ENCODE peak calls at places on chromosome 15, in eight cellular contexts. One of them, this sample, is unnamed.

GRCh38 chr15:86162172-86162591 is 82.5 kb downstream of the AGBL1 start:
- DNase-seq in IMR-90: no peak
- DNase-seq in body of pancreas: no peak
- DNase-seq in lower leg skin: no peak
- DNase-seq in ovary: no peak
- DNase-seq in stomach: no peak
- DNase-seq in prostate gland: no peak
- DNase-seq in endothelial cell of umbilical vein: no peak
- DNase-seq in this sample: no peak

GRCh38 chr15:66789029-66790025 is 87.3 kb downstream of the SMAD6 start:
- DNase-seq in IMR-90: peak
- DNase-seq in body of pancreas: peak
- DNase-seq in lower leg skin: no peak
- DNase-seq in ovary: peak
- DNase-seq in stomach: peak
- DNase-seq in prostate gland: no peak
- DNase-seq in endothelial cell of umbilical vein: peak
- DNase-seq in this sample: peak

GRCh38 chr15:78444255-78444654 is 6.2 kb downstream of the IREB2 start:
- DNase-seq in IMR-90: no peak
- DNase-seq in body of pancreas: no peak
- DNase-seq in lower leg skin: no peak
- DNase-seq in ovary: no peak
- DNase-seq in stomach: no peak
- DNase-seq in prostate gland: no peak
- DNase-seq in endothelial cell of umbilical vein: no peak
- DNase-seq in this sample: no peak

GRCh38 chr15:84819291-84819768 is 2.2 kb downstream of the ALPK3 start:
- DNase-seq in IMR-90: no peak
- DNase-seq in body of pancreas: no peak
- DNase-seq in lower leg skin: no peak
- DNase-seq in ovary: peak
- DNase-seq in stomach: no peak
- DNase-seq in prostate gland: no peak
- DNase-seq in endothelial cell of umbilical vein: peak
- DNase-seq in this sample: no peak

GRCh38 chr15:98872777-98873176 is 134.8 kb downstream of the PGPEP1L start:
- DNase-seq in IMR-90: no peak
- DNase-seq in body of pancreas: no peak
- DNase-seq in lower leg skin: no peak
- DNase-seq in ovary: no peak
- DNase-seq in stomach: no peak
- DNase-seq in prostate gland: no peak
- DNase-seq in endothelial cell of umbilical vein: no peak
- DNase-seq in this sample: no peak

GRCh38 chr15:47188766-47189507 is 528.4 kb upstream of the SEMA6D start:
- DNase-seq in IMR-90: no peak
- DNase-seq in body of pancreas: no peak
- DNase-seq in lower leg skin: no peak
- DNase-seq in ovary: no peak
- DNase-seq in stomach: no peak
- DNase-seq in prostate gland: no peak
- DNase-seq in endothelial cell of umbilical vein: no peak
- DNase-seq in this sample: no peak

GRCh38 chr15:70504305-70504951 is 258.9 kb downstream of the UACA start:
- DNase-seq in IMR-90: peak
- DNase-seq in body of pancreas: peak
- DNase-seq in lower leg skin: peak
- DNase-seq in ovary: peak
- DNase-seq in stomach: peak
- DNase-seq in prostate gland: no peak
- DNase-seq in endothelial cell of umbilical vein: no peak
- DNase-seq in this sample: peak

GRCh38 chr15:77537006-77537405 is 95.7 kb downstream of the LINGO1 start:
- DNase-seq in IMR-90: no peak
- DNase-seq in body of pancreas: no peak
- DNase-seq in lower leg skin: no peak
- DNase-seq in ovary: no peak
- DNase-seq in stomach: no peak
- DNase-seq in prostate gland: no peak
- DNase-seq in endothelial cell of umbilical vein: no peak
- DNase-seq in this sample: no peak

GRCh38 chr15:78709263-78709882 is 68.4 kb upstream of the CHRNB4 start:
- DNase-seq in IMR-90: peak
- DNase-seq in body of pancreas: peak
- DNase-seq in lower leg skin: peak
- DNase-seq in ovary: peak
- DNase-seq in stomach: peak
- DNase-seq in prostate gland: peak
- DNase-seq in endothelial cell of umbilical vein: peak
- DNase-seq in this sample: peak

GRCh38 chr15:25740438-25741252 is 122.5 kb downstream of the ATP10A start:
- DNase-seq in IMR-90: no peak
- DNase-seq in body of pancreas: no peak
- DNase-seq in lower leg skin: no peak
- DNase-seq in ovary: no peak
- DNase-seq in stomach: no peak
- DNase-seq in prostate gland: no peak
- DNase-seq in endothelial cell of umbilical vein: no peak
- DNase-seq in this sample: no peak

GRCh38 chr15:80697316-80697715 is 2.2 kb downstream of the ABHD17C start:
- DNase-seq in IMR-90: no peak
- DNase-seq in body of pancreas: no peak
- DNase-seq in lower leg skin: no peak
- DNase-seq in ovary: no peak
- DNase-seq in stomach: no peak
- DNase-seq in prostate gland: no peak
- DNase-seq in endothelial cell of umbilical vein: no peak
- DNase-seq in this sample: no peak

GRCh38 chr15:72796515-72797337 is 13.2 kb upstream of the ADPGK start:
- DNase-seq in IMR-90: peak
- DNase-seq in body of pancreas: peak
- DNase-seq in lower leg skin: no peak
- DNase-seq in ovary: peak
- DNase-seq in stomach: peak
- DNase-seq in prostate gland: no peak
- DNase-seq in endothelial cell of umbilical vein: peak
- DNase-seq in this sample: peak

GRCh38 chr15:67834593-67835348 is 5.1 kb downstream of the RNU6-1 start:
- DNase-seq in IMR-90: no peak
- DNase-seq in body of pancreas: no peak
- DNase-seq in lower leg skin: no peak
- DNase-seq in ovary: no peak
- DNase-seq in stomach: no peak
- DNase-seq in prostate gland: no peak
- DNase-seq in endothelial cell of umbilical vein: no peak
- DNase-seq in this sample: no peak

GRCh38 chr15:67680645-67681044 is 138.1 kb downstream of the MAP2K5 start:
- DNase-seq in IMR-90: peak
- DNase-seq in body of pancreas: no peak
- DNase-seq in lower leg skin: no peak
- DNase-seq in ovary: no peak
- DNase-seq in stomach: no peak
- DNase-seq in prostate gland: no peak
- DNase-seq in endothelial cell of umbilical vein: no peak
- DNase-seq in this sample: no peak

GRCh38 chr15:69757186-69757585 is 304.6 kb downstream of the RPLP1 start:
- DNase-seq in IMR-90: peak
- DNase-seq in body of pancreas: no peak
- DNase-seq in lower leg skin: no peak
- DNase-seq in ovary: no peak
- DNase-seq in stomach: no peak
- DNase-seq in prostate gland: no peak
- DNase-seq in endothelial cell of umbilical vein: no peak
- DNase-seq in this sample: no peak

GRCh38 chr15:93900476-93901400 is 330.6 kb upstream of the MCTP2 start:
- DNase-seq in IMR-90: no peak
- DNase-seq in body of pancreas: no peak
- DNase-seq in lower leg skin: no peak
- DNase-seq in ovary: no peak
- DNase-seq in stomach: no peak
- DNase-seq in prostate gland: no peak
- DNase-seq in endothelial cell of umbilical vein: no peak
- DNase-seq in this sample: peak

DNA sequence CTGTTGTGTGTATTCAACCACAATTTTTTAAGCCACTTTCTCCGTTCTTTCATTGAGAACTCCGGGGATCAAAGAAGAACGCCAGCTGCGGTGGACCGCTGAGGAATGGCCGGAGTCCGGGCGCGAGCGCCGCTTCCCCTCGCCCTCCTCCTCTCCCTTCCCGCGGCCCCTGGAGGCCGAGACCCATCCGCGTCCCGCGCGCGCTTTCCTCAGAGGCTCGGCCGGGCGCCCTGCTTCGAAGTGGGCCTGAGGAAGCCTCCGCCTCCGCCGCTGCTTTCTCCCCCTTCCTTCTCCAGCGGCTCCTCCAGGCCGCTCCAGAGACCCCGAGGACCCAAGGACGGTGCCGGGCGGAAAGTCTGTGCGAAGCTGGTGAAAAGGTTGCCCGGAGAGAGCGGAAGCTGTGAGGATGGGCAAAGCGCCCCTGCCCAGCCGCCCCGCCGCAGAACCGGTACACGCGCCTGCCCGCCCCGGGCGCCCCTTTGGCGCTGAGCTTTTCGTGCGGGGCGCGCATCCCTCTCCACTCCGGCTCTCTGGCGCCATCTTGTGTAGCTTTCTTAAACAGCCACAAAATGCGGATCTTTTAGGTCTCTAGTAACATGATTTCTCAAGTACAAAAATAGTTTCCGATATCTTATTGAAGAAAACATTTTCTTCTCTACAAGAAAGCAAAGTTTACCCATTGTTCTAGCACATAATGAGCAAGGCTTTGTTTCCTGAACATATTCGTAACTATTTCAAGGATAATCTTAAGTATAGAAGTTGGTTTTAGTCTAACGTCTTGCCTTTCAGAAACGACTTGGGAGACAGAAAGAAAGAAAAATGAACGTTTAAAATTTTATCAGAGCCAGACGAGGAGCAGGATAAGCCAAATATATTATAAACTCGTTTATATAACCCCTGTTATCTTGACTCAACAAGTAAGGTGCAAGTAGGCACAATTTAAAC is 59.2 kb upstream of the FAM174B start:
- DNase-seq in IMR-90: peak
- DNase-seq in body of pancreas: peak
- DNase-seq in lower leg skin: peak
- DNase-seq in ovary: peak
- DNase-seq in stomach: peak
- DNase-seq in prostate gland: peak
- DNase-seq in endothelial cell of umbilical vein: peak
- DNase-seq in this sample: peak
- TF ChIP-seq POLR2A in IMR-90: no peak
- TF ChIP-seq POLR2A in body of pancreas: no peak
- TF ChIP-seq POLR2A in lower leg skin: no peak
- TF ChIP-seq POLR2A in ovary: peak
- TF ChIP-seq POLR2A in stomach: no peak
- TF ChIP-seq POLR2A in prostate gland: peak
- TF ChIP-seq POLR2A in endothelial cell of umbilical vein: peak
- TF ChIP-seq POLR2A in this sample: no peak

DNA sequence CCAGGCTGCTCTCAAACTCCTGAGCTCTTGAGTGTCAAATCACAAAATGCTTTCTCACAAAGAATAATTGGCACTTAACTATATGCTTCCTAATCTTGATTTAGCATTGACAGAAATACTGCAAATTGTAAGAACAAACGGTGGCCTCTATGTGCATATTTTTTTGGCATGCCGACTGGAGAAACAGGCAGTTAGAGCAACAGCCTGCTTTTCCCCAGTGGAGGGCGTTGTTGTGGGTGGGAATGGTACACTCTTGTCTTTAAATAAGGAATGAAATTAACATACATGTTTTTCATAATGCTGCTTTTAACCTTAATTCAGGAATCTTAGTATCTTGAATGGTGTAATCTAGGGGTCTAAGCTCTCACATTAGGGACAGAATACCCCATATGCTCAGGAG is 31.1 kb upstream of the SV2B start:
- DNase-seq in IMR-90: no peak
- DNase-seq in body of pancreas: no peak
- DNase-seq in lower leg skin: no peak
- DNase-seq in ovary: no peak
- DNase-seq in stomach: no peak
- DNase-seq in prostate gland: no peak
- DNase-seq in endothelial cell of umbilical vein: no peak
- DNase-seq in this sample: no peak
- TF ChIP-seq CTCF in IMR-90: no peak
- TF ChIP-seq CTCF in body of pancreas: no peak
- TF ChIP-seq CTCF in lower leg skin: no peak
- TF ChIP-seq CTCF in ovary: no peak
- TF ChIP-seq CTCF in stomach: no peak
- TF ChIP-seq CTCF in prostate gland: no peak
- TF ChIP-seq CTCF in endothelial cell of umbilical vein: no peak
- TF ChIP-seq CTCF in this sample: no peak

DNA sequence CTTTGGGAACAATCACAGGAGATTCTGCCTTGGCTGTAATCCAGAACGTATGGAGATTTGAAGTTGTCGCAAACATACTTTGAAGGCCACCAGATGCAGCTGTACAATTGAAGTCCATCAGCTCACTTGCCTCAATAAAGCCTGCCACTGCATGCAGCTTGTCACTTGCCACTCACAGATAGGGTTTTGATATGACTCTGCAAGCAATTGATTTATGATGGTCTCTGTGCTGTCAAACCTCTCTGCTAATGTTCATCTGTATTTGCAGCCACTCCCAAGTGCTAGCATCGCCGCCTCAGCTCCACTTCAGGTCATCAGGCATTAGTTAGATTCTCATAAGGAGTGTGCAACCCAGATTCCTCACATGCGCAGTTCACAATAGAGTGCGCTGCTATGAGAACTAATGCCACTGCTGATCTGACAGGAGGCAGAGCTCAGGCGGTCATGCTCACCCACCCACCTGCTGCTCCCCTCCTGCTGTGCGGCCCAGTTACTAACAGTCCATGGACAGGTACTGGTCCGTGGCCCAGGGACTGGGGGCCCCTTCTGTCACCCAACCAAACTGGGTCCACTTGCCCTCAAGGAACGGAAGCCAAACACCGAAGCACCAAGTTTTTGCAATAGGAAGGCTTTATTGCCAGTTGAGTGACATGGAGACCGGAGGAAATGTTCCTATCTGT is 141.3 kb downstream of the TJP1 start:
- DNase-seq in IMR-90: no peak
- DNase-seq in body of pancreas: no peak
- DNase-seq in lower leg skin: no peak
- DNase-seq in ovary: no peak
- DNase-seq in stomach: no peak
- DNase-seq in prostate gland: no peak
- DNase-seq in endothelial cell of umbilical vein: peak
- DNase-seq in this sample: peak
- TF ChIP-seq POLR2A in IMR-90: no peak
- TF ChIP-seq POLR2A in body of pancreas: no peak
- TF ChIP-seq POLR2A in lower leg skin: no peak
- TF ChIP-seq POLR2A in ovary: no peak
- TF ChIP-seq POLR2A in stomach: no peak
- TF ChIP-seq POLR2A in prostate gland: no peak
- TF ChIP-seq POLR2A in endothelial cell of umbilical vein: no peak
- TF ChIP-seq POLR2A in this sample: no peak

GRCh38 chr15:44426975-44427755 is at the start of gene CTDSPL2:
- DNase-seq in IMR-90: peak
- DNase-seq in body of pancreas: peak
- DNase-seq in lower leg skin: peak
- DNase-seq in ovary: peak
- DNase-seq in stomach: peak
- DNase-seq in prostate gland: peak
- DNase-seq in endothelial cell of umbilical vein: peak
- DNase-seq in this sample: peak
- TF ChIP-seq CTCF in IMR-90: peak
- TF ChIP-seq CTCF in body of pancreas: no peak
- TF ChIP-seq CTCF in lower leg skin: no peak
- TF ChIP-seq CTCF in ovary: no peak
- TF ChIP-seq CTCF in stomach: peak
- TF ChIP-seq CTCF in prostate gland: peak
- TF ChIP-seq CTCF in endothelial cell of umbilical vein: peak
- TF ChIP-seq CTCF in this sample: no peak

GRCh38 chr15:76196949-76197315 is 114.3 kb downstream of the ETFA start:
- DNase-seq in IMR-90: no peak
- DNase-seq in body of pancreas: no peak
- DNase-seq in lower leg skin: no peak
- DNase-seq in ovary: no peak
- DNase-seq in stomach: no peak
- DNase-seq in prostate gland: no peak
- DNase-seq in endothelial cell of umbilical vein: no peak
- DNase-seq in this sample: peak
- TF ChIP-seq POLR2A in IMR-90: no peak
- TF ChIP-seq POLR2A in body of pancreas: no peak
- TF ChIP-seq POLR2A in lower leg skin: no peak
- TF ChIP-seq POLR2A in ovary: no peak
- TF ChIP-seq POLR2A in stomach: no peak
- TF ChIP-seq POLR2A in prostate gland: no peak
- TF ChIP-seq POLR2A in endothelial cell of umbilical vein: no peak
- TF ChIP-seq POLR2A in this sample: no peak